ENCODE peak calls at places on chromosomes 3 and 15, in ten cellular contexts. K is NB4, H is A549, V is IMR-90, F is suprapubic skin, O is stomach, W is body of pancreas, L is Peyer's patch, G is ovary, Q is GM12891. U is an unnamed sample.

GRCh38 chr3:14275962-14276909 is 97.6 kb downstream of the LSM3 start:
- DNase-seq in K (no peak), H (no peak), V (no peak), F (no peak), O (no peak), W (no peak), L (peak; percentile 27), G (no peak), Q (no peak), U (no peak)

GRCh38 chr3:72953325-72953956 is 43.2 kb upstream of the PPP4R2 start:
- DNase-seq in K (peak; percentile 14), H (no peak), V (peak; percentile 30), F (no peak), O (no peak), W (no peak), L (no peak), G (peak; percentile 43), Q (no peak), U (no peak)

GRCh38 chr15:33985751-33986150 is 17.5 kb downstream of the CHRM5 start:
- DNase-seq in K (no peak), H (no peak), V (peak; percentile 21), F (no peak), O (no peak), W (no peak), L (no peak), G (no peak), Q (no peak), U (no peak)

GRCh38 chr3:71456155-71456554 is 127.4 kb downstream of the FOXP1 start:
- DNase-seq in K (peak; percentile 36), H (no peak), V (peak; percentile 31), F (no peak), O (no peak), W (no peak), L (no peak), G (no peak), Q (no peak), U (no peak)

GRCh38 chr15:91435108-91435507 is 335.1 kb downstream of the SV2B start:
- DNase-seq in K (no peak), H (no peak), V (peak; percentile 48), F (no peak), O (no peak), W (no peak), L (no peak), G (no peak), Q (no peak), U (no peak)

GRCh38 chr3:5426094-5426883 is 238.8 kb downstream of the EDEM1 start:
- DNase-seq in K (peak; percentile 76), H (peak; percentile 49), V (peak; percentile 22), F (peak; percentile 74), O (peak; percentile 87), W (peak; percentile 82), L (peak; percentile 82), G (peak; percentile 33), Q (peak; percentile 19), U (peak; percentile 92)

GRCh38 chr15:90002428-90002844 is 1.3 kb downstream of the ZNF710 start:
- DNase-seq in K (peak; percentile 79), H (peak; percentile 71), V (peak; percentile 46), F (peak; percentile 73), O (no peak), W (peak; percentile 35), L (peak; percentile 71), G (peak; percentile 51), Q (no peak), U (peak; percentile 55)

GRCh38 chr15:31330836-31331235 is 4.2 kb downstream of the KLF13 start:
- DNase-seq in K (no peak), H (no peak), V (no peak), F (no peak), O (peak; percentile 60), W (no peak), L (peak; percentile 40), G (no peak), Q (no peak), U (no peak)

GRCh38 chr3:135249186-135249585 is 454.1 kb downstream of the EPHB1 start:
- DNase-seq in K (no peak), H (no peak), V (no peak), F (no peak), O (no peak), W (no peak), L (no peak), G (no peak), Q (no peak), U (no peak)

GRCh38 chr3:132187746-132188145 is 129.5 kb upstream of the ACP3 start:
- DNase-seq in K (no peak), H (no peak), V (no peak), F (no peak), O (no peak), W (no peak), L (no peak), G (no peak), Q (no peak), U (no peak)

GRCh38 chr15:91852741-91853500 is 587 bp upstream of the SLCO3A1 start:
- DNase-seq in K (peak; percentile 94), H (peak; percentile 92), V (peak; percentile 56), F (peak; percentile 88), O (peak; percentile 76), W (peak; percentile 78), L (peak; percentile 74), G (peak; percentile 62), Q (peak; percentile 62), U (peak; percentile 73)

GRCh38 chr3:196966526-196967401 is 1.9 kb downstream of the PIGZ start:
- DNase-seq in K (no peak), H (no peak), V (no peak), F (peak; percentile 61), O (no peak), W (no peak), L (no peak), G (no peak), Q (no peak), U (no peak)

GRCh38 chr15:78049691-78050440 is 27.6 kb downstream of the TBC1D2B start:
- DNase-seq in K (peak; percentile 98), H (no peak), V (peak; percentile 91), F (no peak), O (no peak), W (peak; percentile 25), L (no peak), G (no peak), Q (peak; percentile 35), U (no peak)

DNA sequence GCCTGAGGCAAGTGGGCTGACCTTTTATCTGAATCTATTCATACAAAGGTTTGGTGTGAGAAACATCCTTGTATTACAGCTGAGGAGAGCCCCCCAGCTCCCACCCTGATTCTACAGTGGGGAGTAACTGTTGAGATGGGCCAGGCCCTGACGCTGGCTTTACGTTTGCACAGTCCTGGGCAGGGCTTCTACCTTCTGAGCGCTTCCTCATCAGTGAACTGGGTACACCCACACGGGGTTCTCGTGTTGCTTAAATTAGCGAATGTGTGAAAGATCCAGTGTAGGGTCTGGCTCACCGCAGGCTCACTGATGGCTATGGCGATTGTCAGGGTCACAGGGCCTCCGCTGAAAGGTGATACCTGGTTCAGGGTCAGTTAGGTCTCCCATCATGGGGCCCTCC is 7.3 kb upstream of the GHRL start:
- DNase-seq in K (no peak), H (no peak), V (no peak), F (no peak), O (no peak), W (no peak), L (no peak), G (no peak), Q (no peak), U (no peak)
- TF ChIP-seq POLR2A in K (no peak), H (no peak), V (no peak), F (no peak), O (no peak), W (no peak), L (no peak), G (no peak), Q (no peak), U (no peak)

GRCh38 chr15:52678468-52679231 is 538 bp downstream of the ATOSA start:
- DNase-seq in K (peak; percentile 77), H (peak; percentile 40), V (peak; percentile 66), F (peak; percentile 87), O (peak; percentile 88), W (peak; percentile 94), L (peak; percentile 82), G (peak; percentile 56), Q (no peak), U (peak; percentile 77)
- TF ChIP-seq POLR2A in K (no peak), H (no peak), V (no peak), F (no peak), O (no peak), W (peak; percentile 58), L (no peak), G (no peak), Q (no peak), U (no peak)

DNA sequence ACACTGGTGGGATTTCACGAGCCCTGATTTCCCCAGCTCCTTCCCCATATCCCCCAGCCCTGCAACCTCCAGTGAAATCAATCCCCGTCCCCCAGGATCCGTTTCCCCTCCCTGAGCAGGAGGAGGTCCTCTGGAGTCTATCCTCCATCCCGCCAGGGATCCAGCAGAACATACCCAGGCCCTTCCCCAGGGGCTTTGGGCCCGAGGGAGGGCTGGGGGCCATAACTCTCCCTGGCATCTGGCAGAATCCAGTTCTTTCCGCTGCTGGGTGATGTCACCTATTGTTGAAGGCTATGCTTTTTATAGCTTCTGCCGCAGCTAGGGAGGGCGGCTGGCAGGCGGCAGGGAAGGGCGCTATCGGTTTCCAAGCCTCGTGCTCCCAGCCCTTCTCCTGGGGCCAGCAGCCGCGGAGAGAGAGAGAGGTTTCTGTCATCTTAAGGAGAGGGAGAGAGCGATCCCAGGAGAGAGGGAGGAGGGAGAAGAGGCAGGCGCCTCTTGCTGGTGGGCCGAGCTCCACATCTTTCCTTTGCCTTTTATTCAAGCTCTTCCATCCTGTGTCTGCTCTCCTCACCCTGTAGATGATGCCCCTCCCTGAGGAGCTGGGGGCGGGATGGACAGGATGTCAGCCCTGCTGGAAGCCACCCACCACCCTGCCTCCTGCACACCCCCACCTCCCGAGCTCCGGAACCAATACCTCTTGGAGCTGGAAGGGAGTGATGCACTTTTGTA is 120.1 kb downstream of the ANP32A start:
- DNase-seq in K (no peak), H (no peak), V (peak; percentile 59), F (no peak), O (no peak), W (no peak), L (no peak), G (peak; percentile 77), Q (no peak), U (no peak)
- TF ChIP-seq POLR2A in K (no peak), H (no peak), V (no peak), F (no peak), O (no peak), W (no peak), L (no peak), G (no peak), Q (no peak), U (no peak)

GRCh38 chr3:183917776-183918175 is 33.1 kb upstream of the PARL start:
- DNase-seq in K (no peak), H (no peak), V (no peak), F (no peak), O (no peak), W (no peak), L (no peak), G (no peak), Q (no peak), U (no peak)

GRCh38 chr3:183918178-183918577 is 33.5 kb upstream of the PARL start:
- DNase-seq in K (no peak), H (no peak), V (no peak), F (no peak), O (no peak), W (no peak), L (no peak), G (no peak), Q (no peak), U (no peak)

GRCh38 chr3:183924543-183924942 is 39.9 kb upstream of the PARL start:
- DNase-seq in K (peak; percentile 19), H (no peak), V (no peak), F (no peak), O (no peak), W (no peak), L (no peak), G (no peak), Q (no peak), U (no peak)

GRCh38 chr3:183924956-183925355 is 40.3 kb upstream of the PARL start:
- DNase-seq in K (no peak), H (peak; percentile 15), V (peak; percentile 93), F (no peak), O (peak; percentile 62), W (no peak), L (no peak), G (no peak), Q (no peak), U (no peak)

GRCh38 chr3:183921096-183921495 is 36.4 kb upstream of the PARL start:
- DNase-seq in K (no peak), H (no peak), V (no peak), F (no peak), O (no peak), W (no peak), L (no peak), G (no peak), Q (no peak), U (no peak)
- TF ChIP-seq POLR2A in K (no peak), H (no peak), V (no peak), F (no peak), O (no peak), W (no peak), L (no peak), G (no peak), Q (no peak), U (no peak)